ENCODE peak calls at places on chromosomes 16 and 17, in nine cellular contexts. C, Z, X, S, H, P, R, I and N are unnamed samples.

GRCh38 chr16:56611281-56611833 is 3.0 kb downstream of the MT2A start:
- DNase-seq in C (no peak), Z (peak; percentile 80), X (no peak), S (peak; percentile 55), H (peak; percentile 52), P (peak; percentile 28), R (peak; percentile 50), I (no peak), N (peak; percentile 86)

GRCh38 chr17:36937001-36937960 is at the start of gene LHX1:
- DNase-seq in C (no peak), Z (peak; percentile 18), X (no peak), S (no peak), H (no peak), P (no peak), R (no peak), I (no peak), N (no peak)

GRCh38 chr16:53915452-53916160 is 211.7 kb downstream of the FTO start:
- DNase-seq in C (no peak), Z (no peak), X (no peak), S (peak; percentile 46), H (no peak), P (no peak), R (no peak), I (no peak), N (no peak)

GRCh38 chr17:9177212-9177611 is 155.9 kb downstream of the NTN1 start:
- DNase-seq in C (no peak), Z (no peak), X (no peak), S (no peak), H (no peak), P (no peak), R (no peak), I (no peak), N (no peak)

GRCh38 chr16:11097094-11097781 is 152.9 kb downstream of the CLEC16A start:
- DNase-seq in C (no peak), Z (no peak), X (no peak), S (no peak), H (no peak), P (no peak), R (no peak), I (no peak), N (no peak)

GRCh38 chr17:76153640-76154039 is 12.6 kb upstream of the FOXJ1 start:
- DNase-seq in C (peak; percentile 50), Z (peak; percentile 55), X (no peak), S (peak; percentile 11), H (no peak), P (no peak), R (no peak), I (no peak), N (peak; percentile 18)

GRCh38 chr17:12727076-12727750 is 61.5 kb downstream of the MYOCD start:
- DNase-seq in C (no peak), Z (peak; percentile 72), X (no peak), S (peak; percentile 34), H (no peak), P (no peak), R (no peak), I (no peak), N (peak; percentile 88)

GRCh38 chr17:75110307-75110937 is 653 bp downstream of the ARMC7 start:
- DNase-seq in C (no peak), Z (peak; percentile 52), X (no peak), S (peak; percentile 18), H (no peak), P (peak; percentile 55), R (no peak), I (no peak), N (no peak)

GRCh38 chr17:49964539-49965521 is 4.2 kb upstream of the DLX4 start:
- DNase-seq in C (no peak), Z (no peak), X (no peak), S (no peak), H (no peak), P (no peak), R (no peak), I (no peak), N (no peak)

GRCh38 chr17:33120103-33120502 is 128.5 kb downstream of the SPACA3 start:
- DNase-seq in C (no peak), Z (no peak), X (no peak), S (no peak), H (no peak), P (no peak), R (no peak), I (no peak), N (no peak)

GRCh38 chr16:88365244-88365865 is 17.4 kb upstream of the ZNF469 start:
- DNase-seq in C (no peak), Z (no peak), X (no peak), S (no peak), H (no peak), P (no peak), R (no peak), I (no peak), N (no peak)

GRCh38 chr16:58654456-58655214 is 25.0 kb upstream of the CNOT1 start:
- DNase-seq in C (no peak), Z (no peak), X (no peak), S (no peak), H (no peak), P (no peak), R (no peak), I (no peak), N (no peak)

DNA sequence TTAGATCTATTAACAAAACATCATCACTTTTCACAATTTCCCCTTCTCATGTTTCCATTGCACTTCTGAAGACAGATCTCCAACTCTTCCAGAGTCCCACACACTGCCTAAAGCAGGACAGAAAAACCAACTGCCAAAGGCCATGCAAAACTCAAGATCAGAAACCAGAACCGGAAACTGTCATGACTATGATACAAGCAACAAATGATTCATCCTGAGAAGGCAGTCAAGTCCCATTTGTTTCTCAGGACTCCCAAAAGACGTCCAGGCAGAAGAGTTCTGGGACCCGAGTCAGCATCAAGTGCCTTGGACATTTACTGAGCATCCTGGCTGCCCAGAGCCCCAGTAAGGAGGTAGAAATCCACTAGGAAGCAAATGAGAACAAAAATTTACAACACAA is 38.8 kb downstream of the ERN1 start:
- DNase-seq in C (no peak), Z (no peak), X (no peak), S (no peak), H (no peak), P (no peak), R (no peak), I (no peak), N (peak; percentile 69)
- H3K4me3 ChIP-seq in C (no peak overlapping the region), Z (no peak overlapping the region), X (no peak overlapping the region), S (no peak overlapping the region), H (no peak overlapping the region), P (no peak overlapping the region), R (no peak overlapping the region), I (no peak overlapping the region), N (no peak overlapping the region)

GRCh38 chr16:661184-661821 is 6.6 kb upstream of the RHOT2 start:
- DNase-seq in C (no peak), Z (no peak), X (no peak), S (no peak), H (peak; percentile 60), P (no peak), R (no peak), I (no peak), N (no peak)
- TF ChIP-seq CTCF in C (peak; percentile 2), Z (no peak), X (no peak), S (no peak), H (peak; percentile 62), P (no peak), R (no peak), I (no peak), N (no peak)

GRCh38 chr16:85554791-85555548 is 58.2 kb upstream of the GSE1 start:
- DNase-seq in C (no peak), Z (peak; percentile 89), X (no peak), S (peak; percentile 62), H (peak; percentile 87), P (peak; percentile 72), R (peak; percentile 64), I (peak; percentile 69), N (peak; percentile 70)

GRCh38 chr16:85554114-85554790 is 58.9 kb upstream of the GSE1 start:
- DNase-seq in C (no peak), Z (peak; percentile 91), X (peak; percentile 78), S (peak; percentile 79), H (peak; percentile 68), P (peak; percentile 83), R (peak; percentile 83), I (peak; percentile 88), N (peak; percentile 81)

GRCh38 chr16:85557083-85557975 is 55.8 kb upstream of the GSE1 start:
- DNase-seq in C (no peak), Z (no peak), X (no peak), S (no peak), H (peak; percentile 54), P (peak; percentile 79), R (no peak), I (peak; percentile 63), N (no peak)

GRCh38 chr16:85556456-85557082 is 56.6 kb upstream of the GSE1 start:
- DNase-seq in C (no peak), Z (peak; percentile 66), X (no peak), S (no peak), H (peak; percentile 68), P (peak; percentile 71), R (peak; percentile 70), I (peak; percentile 53), N (no peak)

GRCh38 chr16:85555549-85556455 is 57.3 kb upstream of the GSE1 start:
- DNase-seq in C (no peak), Z (peak; percentile 70), X (no peak), S (peak; percentile 57), H (peak; percentile 85), P (peak; percentile 76), R (peak; percentile 62), I (peak; percentile 42), N (peak; percentile 30)
- H3K4me3 ChIP-seq in C (peak overlapping the region; percentile 59), Z (peak overlapping the region; percentile 84), X (peak overlapping the region; percentile 76), S (peak overlapping the region; percentile 78), H (peak overlapping the region; percentile 67), P (peak overlapping the region; percentile 65), R (peak overlapping the region; percentile 75), I (peak overlapping the region; percentile 71), N (peak overlapping the region; percentile 70)

GRCh38 chr16:31499928-31500327 is 8.3 kb downstream of the RUSF1 start:
- DNase-seq in C (no peak), Z (no peak), X (no peak), S (no peak), H (no peak), P (no peak), R (no peak), I (no peak), N (no peak)
- TF ChIP-seq CTCF in C (no peak), Z (no peak), X (no peak), S (no peak), H (no peak), P (no peak), R (no peak), I (no peak), N (no peak)

GRCh38 chr17:78137392-78138203 is 7.0 kb downstream of the TMC8 start:
- DNase-seq in C (no peak), Z (no peak), X (no peak), S (no peak), H (no peak), P (no peak), R (peak; percentile 35), I (no peak), N (no peak)
- H3K4me3 ChIP-seq in C (no peak overlapping the region), Z (no peak overlapping the region), X (no peak overlapping the region), S (no peak overlapping the region), H (no peak overlapping the region), P (no peak overlapping the region), R (no peak overlapping the region), I (no peak overlapping the region), N (no peak overlapping the region)